ENCODE peak calls at places on chromosomes 13 and 19, in ten cellular contexts. One of them, this sample, is unnamed.

GRCh38 chr13:25423831-25424230 is 52.1 kb downstream of the ATP8A2 start:
- DNase-seq in tibial nerve: no peak
- DNase-seq in hepatocyte: no peak
- DNase-seq in sigmoid colon: no peak
- DNase-seq in A549: no peak
- DNase-seq in cardiac muscle cell: no peak
- DNase-seq in transverse colon: no peak
- DNase-seq in mucosa of descending colon: no peak
- DNase-seq in colonic mucosa: no peak
- DNase-seq in fibroblast of lung: no peak
- DNase-seq in this sample: no peak

GRCh38 chr13:40116008-40116407 is 460.5 kb downstream of the COG6 start:
- DNase-seq in tibial nerve: no peak
- DNase-seq in hepatocyte: peak; percentile 84
- DNase-seq in sigmoid colon: no peak
- DNase-seq in A549: peak; percentile 60
- DNase-seq in cardiac muscle cell: peak; percentile 96
- DNase-seq in transverse colon: peak; percentile 79
- DNase-seq in mucosa of descending colon: no peak
- DNase-seq in colonic mucosa: peak; percentile 75
- DNase-seq in fibroblast of lung: peak; percentile 83
- DNase-seq in this sample: no peak

GRCh38 chr19:49590971-49591730 is at the start of gene PRR12:
- DNase-seq in tibial nerve: no peak
- DNase-seq in hepatocyte: peak; percentile 80
- DNase-seq in sigmoid colon: peak; percentile 85
- DNase-seq in A549: peak; percentile 96
- DNase-seq in cardiac muscle cell: peak; percentile 77
- DNase-seq in transverse colon: peak; percentile 68
- DNase-seq in mucosa of descending colon: peak; percentile 81
- DNase-seq in colonic mucosa: peak; percentile 65
- DNase-seq in fibroblast of lung: peak; percentile 63
- DNase-seq in this sample: peak; percentile 84

GRCh38 chr13:105997436-105998232 is 537.8 kb downstream of the EFNB2 start:
- DNase-seq in tibial nerve: no peak
- DNase-seq in hepatocyte: no peak
- DNase-seq in sigmoid colon: no peak
- DNase-seq in A549: no peak
- DNase-seq in cardiac muscle cell: peak; percentile 47
- DNase-seq in transverse colon: no peak
- DNase-seq in mucosa of descending colon: no peak
- DNase-seq in colonic mucosa: no peak
- DNase-seq in fibroblast of lung: peak; percentile 43
- DNase-seq in this sample: no peak

GRCh38 chr19:40512473-40513344 is 45.9 kb downstream of the SPTBN4 start:
- DNase-seq in tibial nerve: no peak
- DNase-seq in hepatocyte: peak; percentile 50
- DNase-seq in sigmoid colon: no peak
- DNase-seq in A549: no peak
- DNase-seq in cardiac muscle cell: peak; percentile 33
- DNase-seq in transverse colon: no peak
- DNase-seq in mucosa of descending colon: no peak
- DNase-seq in colonic mucosa: no peak
- DNase-seq in fibroblast of lung: peak; percentile 34
- DNase-seq in this sample: no peak

GRCh38 chr19:28582344-28582743 is 630.6 kb downstream of the UQCRFS1 start:
- DNase-seq in tibial nerve: no peak
- DNase-seq in hepatocyte: no peak
- DNase-seq in sigmoid colon: no peak
- DNase-seq in A549: no peak
- DNase-seq in cardiac muscle cell: no peak
- DNase-seq in transverse colon: no peak
- DNase-seq in mucosa of descending colon: no peak
- DNase-seq in colonic mucosa: no peak
- DNase-seq in fibroblast of lung: no peak
- DNase-seq in this sample: no peak

GRCh38 chr19:18392417-18392816 is 5.0 kb downstream of the LRRC25 start:
- DNase-seq in tibial nerve: peak; percentile 27
- DNase-seq in hepatocyte: no peak
- DNase-seq in sigmoid colon: peak; percentile 76
- DNase-seq in A549: no peak
- DNase-seq in cardiac muscle cell: peak; percentile 90
- DNase-seq in transverse colon: peak; percentile 59
- DNase-seq in mucosa of descending colon: peak; percentile 69
- DNase-seq in colonic mucosa: peak; percentile 72
- DNase-seq in fibroblast of lung: peak; percentile 70
- DNase-seq in this sample: peak; percentile 80

GRCh38 chr13:26300140-26300539 is 46.2 kb downstream of the CDK8 start:
- DNase-seq in tibial nerve: no peak
- DNase-seq in hepatocyte: no peak
- DNase-seq in sigmoid colon: no peak
- DNase-seq in A549: no peak
- DNase-seq in cardiac muscle cell: peak; percentile 64
- DNase-seq in transverse colon: no peak
- DNase-seq in mucosa of descending colon: no peak
- DNase-seq in colonic mucosa: no peak
- DNase-seq in fibroblast of lung: peak; percentile 89
- DNase-seq in this sample: no peak

GRCh38 chr13:74768521-74769090 is 634.4 kb upstream of the KLF12 start:
- DNase-seq in tibial nerve: no peak
- DNase-seq in hepatocyte: no peak
- DNase-seq in sigmoid colon: no peak
- DNase-seq in A549: no peak
- DNase-seq in cardiac muscle cell: no peak
- DNase-seq in transverse colon: no peak
- DNase-seq in mucosa of descending colon: no peak
- DNase-seq in colonic mucosa: no peak
- DNase-seq in fibroblast of lung: no peak
- DNase-seq in this sample: no peak

GRCh38 chr13:52411629-52412028 is 5.7 kb upstream of the THSD1 start:
- DNase-seq in tibial nerve: no peak
- DNase-seq in hepatocyte: peak; percentile 51
- DNase-seq in sigmoid colon: no peak
- DNase-seq in A549: peak; percentile 55
- DNase-seq in cardiac muscle cell: no peak
- DNase-seq in transverse colon: no peak
- DNase-seq in mucosa of descending colon: no peak
- DNase-seq in colonic mucosa: no peak
- DNase-seq in fibroblast of lung: peak; percentile 49
- DNase-seq in this sample: no peak

DNA sequence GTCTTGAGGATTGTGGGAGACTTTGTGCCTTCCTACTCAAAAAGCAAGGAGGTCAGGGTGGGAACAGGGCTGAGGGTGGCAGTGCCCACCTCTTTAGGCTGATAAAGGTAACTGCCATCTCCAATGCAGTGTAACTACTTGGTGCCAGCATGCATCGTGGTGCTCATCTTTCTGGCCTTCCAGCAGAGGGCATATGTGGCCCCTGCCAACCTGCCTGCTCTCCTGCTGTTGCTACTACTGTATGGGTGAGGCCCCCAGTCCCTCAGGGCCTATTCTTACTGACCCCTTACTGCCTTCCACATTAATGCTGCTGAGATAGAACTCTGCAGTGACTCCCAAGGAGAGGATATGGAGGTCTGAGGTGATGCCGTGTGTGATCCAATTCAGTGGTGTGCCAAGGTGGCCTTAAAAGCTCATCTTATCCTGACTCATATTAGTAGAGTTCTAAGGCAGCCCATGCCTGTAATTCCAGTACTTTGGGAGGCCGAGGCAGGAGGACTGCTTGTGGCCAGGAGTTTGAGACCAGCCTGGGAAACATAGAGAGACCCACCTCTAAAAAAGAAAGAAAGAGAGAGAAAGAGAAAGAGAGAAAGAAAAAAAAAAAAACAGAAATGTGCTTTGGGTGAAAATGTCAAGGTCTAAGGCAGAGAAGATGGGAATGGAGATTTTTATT is 9.6 kb upstream of the ARHGAP45 start:
- DNase-seq in tibial nerve: no peak
- DNase-seq in hepatocyte: no peak
- DNase-seq in sigmoid colon: no peak
- DNase-seq in A549: no peak
- DNase-seq in cardiac muscle cell: peak; percentile 74
- DNase-seq in transverse colon: no peak
- DNase-seq in mucosa of descending colon: no peak
- DNase-seq in colonic mucosa: no peak
- DNase-seq in fibroblast of lung: peak; percentile 67
- DNase-seq in this sample: no peak
- TF ChIP-seq CTCF in tibial nerve: peak; percentile 28
- TF ChIP-seq CTCF in hepatocyte: no peak
- TF ChIP-seq CTCF in sigmoid colon: no peak
- TF ChIP-seq CTCF in A549: peak; percentile 52
- TF ChIP-seq CTCF in cardiac muscle cell: no peak
- TF ChIP-seq CTCF in transverse colon: no peak
- TF ChIP-seq CTCF in mucosa of descending colon: no peak
- TF ChIP-seq CTCF in colonic mucosa: no peak
- TF ChIP-seq CTCF in fibroblast of lung: no peak
- TF ChIP-seq CTCF in this sample: peak; percentile 35

GRCh38 chr13:18992791-18993190 is 188.8 kb downstream of the TUBA3C start:
- DNase-seq in tibial nerve: no peak
- DNase-seq in hepatocyte: no peak
- DNase-seq in sigmoid colon: no peak
- DNase-seq in A549: no peak
- DNase-seq in cardiac muscle cell: no peak
- DNase-seq in transverse colon: no peak
- DNase-seq in mucosa of descending colon: no peak
- DNase-seq in colonic mucosa: no peak
- DNase-seq in fibroblast of lung: no peak
- DNase-seq in this sample: no peak
- H3K9me3 ChIP-seq in tibial nerve: peaks cover 61% of the 10 kb centered on the region
- H3K9me3 ChIP-seq in hepatocyte: no peaks in the 10 kb centered on the region
- H3K9me3 ChIP-seq in sigmoid colon: no peaks in the 10 kb centered on the region
- H3K9me3 ChIP-seq in A549: no peaks in the 10 kb centered on the region
- H3K9me3 ChIP-seq in cardiac muscle cell: no peaks in the 10 kb centered on the region
- H3K9me3 ChIP-seq in transverse colon: peaks cover 3% of the 10 kb centered on the region
- H3K9me3 ChIP-seq in mucosa of descending colon: peaks cover 63% of the 10 kb centered on the region
- H3K9me3 ChIP-seq in colonic mucosa: no peaks in the 10 kb centered on the region
- H3K9me3 ChIP-seq in fibroblast of lung: no peaks in the 10 kb centered on the region
- H3K9me3 ChIP-seq in this sample: no peaks in the 10 kb centered on the region

GRCh38 chr19:36120984-36121358 is 5.7 kb downstream of the TBCB start:
- DNase-seq in tibial nerve: no peak
- DNase-seq in hepatocyte: no peak
- DNase-seq in sigmoid colon: no peak
- DNase-seq in A549: no peak
- DNase-seq in cardiac muscle cell: no peak
- DNase-seq in transverse colon: no peak
- DNase-seq in mucosa of descending colon: no peak
- DNase-seq in colonic mucosa: no peak
- DNase-seq in fibroblast of lung: no peak
- DNase-seq in this sample: no peak

GRCh38 chr19:36116344-36116637 is 1.0 kb downstream of the TBCB start:
- DNase-seq in tibial nerve: no peak
- DNase-seq in hepatocyte: no peak
- DNase-seq in sigmoid colon: no peak
- DNase-seq in A549: no peak
- DNase-seq in cardiac muscle cell: no peak
- DNase-seq in transverse colon: no peak
- DNase-seq in mucosa of descending colon: no peak
- DNase-seq in colonic mucosa: no peak
- DNase-seq in fibroblast of lung: no peak
- DNase-seq in this sample: no peak

GRCh38 chr19:36120092-36120983 is 5.1 kb downstream of the TBCB start:
- DNase-seq in tibial nerve: no peak
- DNase-seq in hepatocyte: no peak
- DNase-seq in sigmoid colon: no peak
- DNase-seq in A549: no peak
- DNase-seq in cardiac muscle cell: no peak
- DNase-seq in transverse colon: no peak
- DNase-seq in mucosa of descending colon: no peak
- DNase-seq in colonic mucosa: no peak
- DNase-seq in fibroblast of lung: no peak
- DNase-seq in this sample: no peak

GRCh38 chr19:36125557-36125956 is 10.3 kb downstream of the TBCB start:
- DNase-seq in tibial nerve: no peak
- DNase-seq in hepatocyte: no peak
- DNase-seq in sigmoid colon: no peak
- DNase-seq in A549: no peak
- DNase-seq in cardiac muscle cell: no peak
- DNase-seq in transverse colon: no peak
- DNase-seq in mucosa of descending colon: no peak
- DNase-seq in colonic mucosa: no peak
- DNase-seq in fibroblast of lung: no peak
- DNase-seq in this sample: no peak

GRCh38 chr19:36121486-36122124 is 6.3 kb downstream of the TBCB start:
- DNase-seq in tibial nerve: no peak
- DNase-seq in hepatocyte: no peak
- DNase-seq in sigmoid colon: no peak
- DNase-seq in A549: no peak
- DNase-seq in cardiac muscle cell: no peak
- DNase-seq in transverse colon: no peak
- DNase-seq in mucosa of descending colon: no peak
- DNase-seq in colonic mucosa: no peak
- DNase-seq in fibroblast of lung: no peak
- DNase-seq in this sample: no peak
- H3K4me1 ChIP-seq in tibial nerve: peaks cover 30% of the 10 kb centered on the region
- H3K4me1 ChIP-seq in hepatocyte: no peaks in the 10 kb centered on the region
- H3K4me1 ChIP-seq in sigmoid colon: peaks cover 13% of the 10 kb centered on the region
- H3K4me1 ChIP-seq in A549: peaks cover 10% of the 10 kb centered on the region
- H3K4me1 ChIP-seq in cardiac muscle cell: no peaks in the 10 kb centered on the region
- H3K4me1 ChIP-seq in transverse colon: peaks cover 12% of the 10 kb centered on the region
- H3K4me1 ChIP-seq in mucosa of descending colon: peaks cover under 1% of the 10 kb centered on the region
- H3K4me1 ChIP-seq in colonic mucosa: no peaks in the 10 kb centered on the region
- H3K4me1 ChIP-seq in fibroblast of lung: no peaks in the 10 kb centered on the region
- H3K4me1 ChIP-seq in this sample: peaks cover 4% of the 10 kb centered on the region

GRCh38 chr19:50792852-50793250 is 2.6 kb downstream of the ACP4 start:
- DNase-seq in tibial nerve: no peak
- DNase-seq in hepatocyte: no peak
- DNase-seq in sigmoid colon: no peak
- DNase-seq in A549: no peak
- DNase-seq in cardiac muscle cell: no peak
- DNase-seq in transverse colon: no peak
- DNase-seq in mucosa of descending colon: no peak
- DNase-seq in colonic mucosa: no peak
- DNase-seq in fibroblast of lung: no peak
- DNase-seq in this sample: no peak

GRCh38 chr19:50795665-50796073 is 5.5 kb downstream of the ACP4 start:
- DNase-seq in tibial nerve: no peak
- DNase-seq in hepatocyte: no peak
- DNase-seq in sigmoid colon: no peak
- DNase-seq in A549: no peak
- DNase-seq in cardiac muscle cell: no peak
- DNase-seq in transverse colon: no peak
- DNase-seq in mucosa of descending colon: no peak
- DNase-seq in colonic mucosa: no peak
- DNase-seq in fibroblast of lung: no peak
- DNase-seq in this sample: no peak

GRCh38 chr19:50794778-50795664 is 4.8 kb downstream of the ACP4 start:
- DNase-seq in tibial nerve: no peak
- DNase-seq in hepatocyte: no peak
- DNase-seq in sigmoid colon: no peak
- DNase-seq in A549: no peak
- DNase-seq in cardiac muscle cell: no peak
- DNase-seq in transverse colon: no peak
- DNase-seq in mucosa of descending colon: peak; percentile 54
- DNase-seq in colonic mucosa: no peak
- DNase-seq in fibroblast of lung: no peak
- DNase-seq in this sample: peak; percentile 56

GRCh38 chr19:50793558-50794065 is 3.4 kb downstream of the ACP4 start:
- DNase-seq in tibial nerve: no peak
- DNase-seq in hepatocyte: no peak
- DNase-seq in sigmoid colon: no peak
- DNase-seq in A549: no peak
- DNase-seq in cardiac muscle cell: no peak
- DNase-seq in transverse colon: no peak
- DNase-seq in mucosa of descending colon: no peak
- DNase-seq in colonic mucosa: no peak
- DNase-seq in fibroblast of lung: no peak
- DNase-seq in this sample: no peak

GRCh38 chr19:50794074-50794777 is 4.0 kb downstream of the ACP4 start:
- DNase-seq in tibial nerve: no peak
- DNase-seq in hepatocyte: peak; percentile 47
- DNase-seq in sigmoid colon: no peak
- DNase-seq in A549: peak; percentile 76
- DNase-seq in cardiac muscle cell: no peak
- DNase-seq in transverse colon: peak; percentile 38
- DNase-seq in mucosa of descending colon: peak; percentile 61
- DNase-seq in colonic mucosa: peak; percentile 47
- DNase-seq in fibroblast of lung: no peak
- DNase-seq in this sample: no peak
- TF ChIP-seq CTCF in tibial nerve: no peak
- TF ChIP-seq CTCF in hepatocyte: no peak
- TF ChIP-seq CTCF in sigmoid colon: no peak
- TF ChIP-seq CTCF in A549: no peak
- TF ChIP-seq CTCF in cardiac muscle cell: no peak
- TF ChIP-seq CTCF in transverse colon: no peak
- TF ChIP-seq CTCF in mucosa of descending colon: no peak
- TF ChIP-seq CTCF in colonic mucosa: no peak
- TF ChIP-seq CTCF in fibroblast of lung: no peak
- TF ChIP-seq CTCF in this sample: no peak

This sample was measured in upper lobe of right lung.